ENCODE peak calls at places on chromosomes 7 and 10, in six cellular contexts. K is activated CD8-positive, alpha-beta T cell treated with anti-CD3 and anti-CD28 coated beads for 36 hours; S is T-helper 1 cell; Z is heart right ventricle; P is Ammon's horn; E is hippocampal formation. I is an unnamed sample.

GRCh38 chr7:73830618-73830871 is 251 bp upstream of the CLDN4 start:
- DNase-seq in K (no peak), S (no peak), Z (no peak), P (no peak), E (no peak), I (no peak)

GRCh38 chr7:30028749-30029635 is 780 bp downstream of the PLEKHA8 start:
- DNase-seq in K (peak; percentile 50), S (peak; percentile 14), Z (peak; percentile 44), P (peak; percentile 48), E (peak; percentile 67), I (peak; percentile 49)

GRCh38 chr10:25288181-25288580 is 113.4 kb downstream of the GPR158 start:
- DNase-seq in K (no peak), S (no peak), Z (no peak), P (no peak), E (no peak), I (no peak)

GRCh38 chr7:84502222-84502621 is 307.6 kb upstream of the SEMA3A start:
- DNase-seq in K (no peak), S (no peak), Z (no peak), P (peak; percentile 19), E (no peak), I (no peak)

GRCh38 chr7:3080106-3080505 is 36.4 kb upstream of the CARD11 start:
- DNase-seq in K (no peak), S (no peak), Z (no peak), P (no peak), E (no peak), I (no peak)

GRCh38 chr10:34565934-34566333 is 249.2 kb downstream of the PARD3 start:
- DNase-seq in K (no peak), S (no peak), Z (no peak), P (no peak), E (no peak), I (no peak)

GRCh38 chr10:23543696-23544095 is 104.8 kb downstream of the OTUD1 start:
- DNase-seq in K (no peak), S (no peak), Z (no peak), P (no peak), E (no peak), I (no peak)

GRCh38 chr10:114577133-114577532 is 80.9 kb downstream of the ABLIM1 start:
- DNase-seq in K (no peak), S (no peak), Z (no peak), P (no peak), E (no peak), I (no peak)

GRCh38 chr7:143361552-143362125 is 874 bp downstream of the FAM131B start:
- DNase-seq in K (no peak), S (no peak), Z (no peak), P (no peak), E (no peak), I (peak; percentile 33)

GRCh38 chr10:62188021-62188616 is 80.5 kb downstream of the RTKN2 start:
- DNase-seq in K (no peak), S (no peak), Z (no peak), P (no peak), E (no peak), I (no peak)

GRCh38 chr7:27248911-27249723 is 6.5 kb downstream of the EVX1 start:
- DNase-seq in K (no peak), S (no peak), Z (no peak), P (no peak), E (no peak), I (no peak)

GRCh38 chr7:12385364-12385786 is 18.3 kb downstream of the VWDE start:
- DNase-seq in K (no peak), S (no peak), Z (no peak), P (no peak), E (no peak), I (no peak)

GRCh38 chr7:129950191-129950940 is 2.4 kb downstream of the UBE2H start:
- DNase-seq in K (peak; percentile 13), S (no peak), Z (peak; percentile 27), P (peak; percentile 20), E (no peak), I (peak; percentile 36)

GRCh38 chr10:59872892-59873463 is 33.4 kb downstream of the CCDC6 start:
- DNase-seq in K (no peak), S (no peak), Z (peak; percentile 41), P (peak; percentile 31), E (no peak), I (no peak)

GRCh38 chr7:26363465-26363864 is 71.8 kb downstream of the SNX10 start:
- DNase-seq in K (no peak), S (no peak), Z (no peak), P (no peak), E (no peak), I (no peak)

GRCh38 chr10:1602037-1602471 is 135.3 kb downstream of the ADARB2 start:
- DNase-seq in K (no peak), S (no peak), Z (no peak), P (no peak), E (no peak), I (no peak)

GRCh38 chr7:80165177-80165576 is 30.5 kb downstream of the GNAI1 start:
- DNase-seq in K (no peak), S (no peak), Z (no peak), P (no peak), E (no peak), I (no peak)

GRCh38 chr7:122380993-122381392 is 76.4 kb upstream of the FEZF1 start:
- DNase-seq in K (no peak), S (no peak), Z (no peak), P (no peak), E (no peak), I (no peak)

GRCh38 chr10:3106908-3107425 is 39.6 kb downstream of the PFKP start:
- DNase-seq in K (no peak), S (no peak), Z (no peak), P (no peak), E (no peak), I (peak; percentile 51)

GRCh38 chr7:95859434-95859833 is 87.1 kb downstream of the DYNC1I1 start:
- DNase-seq in K (no peak), S (no peak), Z (no peak), P (no peak), E (no peak), I (no peak)

GRCh38 chr7:142104550-142105527 is 6.7 kb upstream of the MGAM2 start:
- DNase-seq in K (no peak), S (no peak), Z (no peak), P (peak; percentile 20), E (no peak), I (no peak)

GRCh38 chr10:110399163-110400094 is 94.7 kb upstream of the SMNDC1 start:
- DNase-seq in K (no peak), S (no peak), Z (peak; percentile 47), P (no peak), E (no peak), I (no peak)

GRCh38 chr7:18175801-18176450 is 148.3 kb upstream of the PRPS1L1 start:
- DNase-seq in K (no peak), S (no peak), Z (no peak), P (no peak), E (no peak), I (no peak)

GRCh38 chr7:148155826-148156225 is 434.7 kb upstream of the C7orf33 start:
- DNase-seq in K (no peak), S (no peak), Z (no peak), P (no peak), E (no peak), I (no peak)

GRCh38 chr7:50733552-50733951 is 49.1 kb downstream of the GRB10 start:
- DNase-seq in K (no peak), S (no peak), Z (no peak), P (no peak), E (no peak), I (no peak)

GRCh38 chr10:116669080-116669479 is 48.3 kb downstream of the PNLIPRP2 start:
- DNase-seq in K (no peak), S (no peak), Z (no peak), P (no peak), E (no peak), I (no peak)

GRCh38 chr10:13669182-13669860 is 82.6 kb downstream of the PRPF18 start:
- DNase-seq in K (no peak), S (no peak), Z (no peak), P (no peak), E (no peak), I (no peak)

GRCh38 chr7:157825325-157825724 is 488.5 kb downstream of the DNAJB6 start:
- DNase-seq in K (peak; percentile 21), S (no peak), Z (no peak), P (no peak), E (no peak), I (no peak)

GRCh38 chr7:33517191-33517590 is 387.8 kb downstream of the BBS9 start:
- DNase-seq in K (no peak), S (no peak), Z (no peak), P (no peak), E (no peak), I (no peak)

GRCh38 chr7:107891619-107892366 is 810 bp downstream of the DLD start:
- DNase-seq in K (peak; percentile 33), S (no peak), Z (no peak), P (no peak), E (no peak), I (no peak)

GRCh38 chr7:106417273-106417902 is 132.6 kb upstream of the NAMPT start:
- DNase-seq in K (no peak), S (no peak), Z (no peak), P (no peak), E (no peak), I (no peak)

GRCh38 chr10:100518761-100519241 is 860 bp downstream of the SEC31B start:
- DNase-seq in K (peak; percentile 82), S (peak; percentile 37), Z (peak; percentile 65), P (peak; percentile 76), E (peak; percentile 48), I (peak; percentile 60)

GRCh38 chr7:156932006-156932405 is 17.5 kb upstream of the NOM1 start:
- DNase-seq in K (no peak), S (no peak), Z (no peak), P (no peak), E (no peak), I (no peak)

GRCh38 chr10:84065764-84066163 is 73.5 kb upstream of the GHITM start:
- DNase-seq in K (no peak), S (no peak), Z (no peak), P (no peak), E (no peak), I (no peak)

GRCh38 chr10:88999629-89000028 is 9.0 kb downstream of the FAS start:
- DNase-seq in K (no peak), S (no peak), Z (no peak), P (no peak), E (no peak), I (no peak)

GRCh38 chr7:27184342-27185012 is 555 bp downstream of the HOXA11 start:
- DNase-seq in K (peak; percentile 55), S (no peak), Z (no peak), P (no peak), E (no peak), I (no peak)